ENCODE peak calls at places on chromosomes 2 and 18, in eight cellular contexts. A is cardiac muscle cell, Y is IMR-90, B is kidney, P is neural progenitor cell, L is fibroblast of lung, W is trophoblast cell, T is MM.1S. Q is an unnamed sample. For H3K4me1, the result is how much of the 10 kb centered on the place peaks cover.

GRCh38 chr18:79191956-79192355 is 122.8 kb downstream of the ATP9B start:
- DNase-seq in A (no peak), Y (no peak), B (no peak), P (no peak), L (no peak), W (no peak), T (peak), Q (no peak)

GRCh38 chr2:113925884-113926283 is 36.0 kb downstream of the ACTR3 start:
- DNase-seq in A (no peak), Y (no peak), B (no peak), P (no peak), L (no peak), W (no peak), T (no peak), Q (no peak)

GRCh38 chr2:42770288-42771131 is 6.6 kb upstream of the OXER1 start:
- DNase-seq in A (peak), Y (peak), B (no peak), P (peak), L (peak), W (peak), T (no peak), Q (no peak)

GRCh38 chr2:69620870-69621269 is 22.7 kb downstream of the AAK1 start:
- DNase-seq in A (no peak), Y (no peak), B (no peak), P (no peak), L (no peak), W (no peak), T (no peak), Q (peak)

GRCh38 chr18:36303203-36303844 is 5.8 kb downstream of the FHOD3 start:
- DNase-seq in A (peak), Y (no peak), B (no peak), P (no peak), L (no peak), W (no peak), T (no peak), Q (no peak)

GRCh38 chr2:41024806-41025205 is 572.9 kb upstream of the SLC8A1 start:
- DNase-seq in A (no peak), Y (no peak), B (no peak), P (peak), L (no peak), W (no peak), T (no peak), Q (no peak)

GRCh38 chr2:212733273-212733672 is 194.7 kb upstream of the ERBB4 start:
- DNase-seq in A (no peak), Y (no peak), B (no peak), P (no peak), L (no peak), W (no peak), T (no peak), Q (no peak)

GRCh38 chr2:76415821-76416220 is 705.1 kb upstream of the GCFC2 start:
- DNase-seq in A (no peak), Y (no peak), B (no peak), P (no peak), L (no peak), W (no peak), T (no peak), Q (no peak)

GRCh38 chr2:16717477-16717876 is 51.8 kb upstream of the CYRIA start:
- DNase-seq in A (no peak), Y (no peak), B (no peak), P (no peak), L (no peak), W (no peak), T (no peak), Q (no peak)

GRCh38 chr18:54453996-54454395 is 96.3 kb downstream of the C18orf54 start:
- DNase-seq in A (no peak), Y (no peak), B (no peak), P (no peak), L (no peak), W (no peak), T (no peak), Q (no peak)

GRCh38 chr2:29000481-29000880 is 19.4 kb downstream of the TOGARAM2 start:
- DNase-seq in A (no peak), Y (peak), B (no peak), P (no peak), L (no peak), W (peak), T (no peak), Q (peak)

GRCh38 chr2:206526416-206526815 is 83.1 kb downstream of the ADAM23 start:
- DNase-seq in A (no peak), Y (no peak), B (no peak), P (no peak), L (no peak), W (no peak), T (no peak), Q (no peak)

GRCh38 chr2:46297546-46298271 is 502 bp downstream of the EPAS1 start:
- DNase-seq in A (peak), Y (no peak), B (peak), P (peak), L (no peak), W (peak), T (peak), Q (peak)
- H3K4me1 ChIP-seq in A (under half), Y (under half), B (under half), P (under half), L (under half), W (under half), T (under half), Q (under half)

DNA sequence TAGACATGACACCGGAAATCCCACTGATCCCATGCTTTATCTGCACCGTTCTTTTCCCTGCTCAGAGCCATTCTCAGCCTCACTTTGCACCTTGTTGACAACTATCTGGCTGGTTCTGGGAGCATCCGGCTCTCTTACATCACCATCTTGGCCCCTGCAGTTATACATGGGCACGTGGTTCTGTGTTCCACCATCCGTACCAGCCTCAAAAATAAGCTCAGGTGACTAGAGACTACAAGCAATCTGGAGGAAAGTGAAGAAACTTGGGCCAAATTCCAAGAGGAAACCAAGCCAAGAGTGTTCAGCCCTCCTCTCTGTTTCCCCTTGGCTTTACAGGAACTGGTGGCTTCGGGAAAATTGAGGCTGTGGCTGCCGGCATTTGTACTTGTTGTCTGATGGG is 244.6 kb upstream of the ACVR2A start:
- DNase-seq in A (no peak), Y (no peak), B (no peak), P (no peak), L (no peak), W (no peak), T (no peak), Q (no peak)
- H3K4me1 ChIP-seq in A (under half), Y (under half), B (under half), P (under half), L (under half), W (under half), T (under half), Q (under half)

DNA sequence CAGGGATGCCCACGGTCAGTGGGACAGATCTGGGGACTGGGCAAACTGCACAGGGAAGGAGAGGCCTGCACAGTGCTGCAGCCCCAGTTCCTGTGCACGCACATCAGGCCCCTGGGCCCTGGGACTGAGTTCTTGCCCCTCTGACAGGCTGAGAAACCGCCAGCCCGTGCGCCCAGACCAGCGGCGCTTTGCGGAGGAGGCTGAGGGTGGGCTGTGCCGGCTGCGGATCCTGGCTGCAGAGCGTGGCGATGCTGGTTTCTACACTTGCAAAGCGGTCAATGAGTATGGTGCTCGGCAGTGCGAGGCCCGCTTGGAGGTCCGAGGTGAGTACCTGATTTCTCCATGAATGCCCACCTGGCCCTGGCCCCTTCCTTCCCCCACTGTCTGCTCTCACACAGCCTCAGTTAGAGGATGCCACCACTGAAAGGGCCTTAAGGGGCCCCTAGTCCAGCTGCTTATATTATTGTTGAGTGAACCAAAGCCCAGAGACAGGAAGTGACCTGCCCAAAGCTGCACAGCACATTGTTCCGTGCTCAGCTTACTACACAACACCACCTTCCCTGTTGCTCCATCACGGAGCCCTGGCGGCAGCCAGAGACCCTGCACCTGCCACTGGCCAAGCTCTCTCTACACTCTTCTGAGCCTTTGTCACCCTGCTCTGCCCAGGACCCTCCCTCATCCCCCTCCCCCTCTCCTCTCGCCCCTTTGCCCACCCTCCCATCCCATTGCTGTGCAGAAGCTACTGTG is 29.8 kb downstream of the SPEG start:
- DNase-seq in A (no peak), Y (no peak), B (peak), P (no peak), L (no peak), W (peak), T (no peak), Q (no peak)
- H3K4me1 ChIP-seq in A (under half), Y (under half), B (under half), P (under half), L (under half), W (under half), T (under half), Q (under half)

DNA sequence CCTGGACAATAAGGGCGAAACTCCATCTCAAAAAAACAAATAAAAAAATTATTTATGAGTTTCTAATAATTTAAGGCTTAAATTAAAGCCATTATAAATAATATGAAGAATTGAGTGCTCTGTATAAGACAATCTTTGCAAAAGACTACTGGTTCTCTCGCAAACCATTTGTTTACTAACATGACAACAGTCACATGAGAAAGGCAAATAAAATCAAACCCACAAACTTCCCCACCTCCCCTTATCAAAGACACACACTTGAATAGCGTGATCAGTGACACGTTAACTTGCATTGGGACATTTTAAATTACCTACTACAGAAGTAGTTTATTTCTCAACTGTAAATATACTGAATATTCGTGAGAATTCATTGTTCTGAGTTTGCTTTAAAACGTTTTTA is 21.1 kb downstream of the RAB1A start:
- DNase-seq in A (no peak), Y (no peak), B (no peak), P (no peak), L (no peak), W (no peak), T (no peak), Q (no peak)
- H3K4me1 ChIP-seq in A (under half), Y (under half), B (under half), P (under half), L (under half), W (under half), T (under half), Q (under half)

DNA sequence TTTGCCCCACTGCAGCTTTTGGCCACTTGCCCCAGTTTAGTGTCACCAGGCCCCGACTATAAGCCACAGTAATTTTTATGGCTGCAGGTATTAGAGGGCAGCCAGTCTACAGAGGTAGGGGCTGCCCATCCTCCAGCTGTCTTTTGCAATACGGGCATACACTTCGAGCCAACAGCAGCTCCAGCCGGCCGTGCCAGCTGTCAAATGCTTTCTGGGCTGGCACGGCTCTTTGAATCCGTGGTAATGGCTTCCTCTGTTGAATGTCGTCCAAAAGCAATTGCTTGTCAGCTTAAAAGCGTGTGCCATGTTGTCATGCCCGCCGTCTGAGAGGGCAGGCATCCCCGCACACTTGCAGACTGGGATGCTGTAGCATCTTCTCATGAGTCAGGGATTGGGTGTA is 41.3 kb downstream of the BCL2L11 start:
- DNase-seq in A (no peak), Y (no peak), B (no peak), P (no peak), L (no peak), W (no peak), T (no peak), Q (no peak)
- H3K4me1 ChIP-seq in A (under half), Y (under half), B (under half), P (under half), L (under half), W (under half), T (under half), Q (under half)

GRCh38 chr2:33316314-33316713 is 160.1 kb upstream of the RASGRP3 start:
- DNase-seq in A (no peak), Y (no peak), B (no peak), P (no peak), L (no peak), W (no peak), T (no peak), Q (no peak)

GRCh38 chr2:33320573-33320972 is 155.9 kb upstream of the RASGRP3 start:
- DNase-seq in A (no peak), Y (no peak), B (no peak), P (no peak), L (no peak), W (no peak), T (no peak), Q (no peak)

GRCh38 chr2:33318456-33318855 is 158.0 kb upstream of the RASGRP3 start:
- DNase-seq in A (no peak), Y (no peak), B (no peak), P (no peak), L (no peak), W (no peak), T (no peak), Q (no peak)

GRCh38 chr2:33314541-33314940 is 161.9 kb upstream of the RASGRP3 start:
- DNase-seq in A (no peak), Y (no peak), B (no peak), P (no peak), L (no peak), W (no peak), T (no peak), Q (no peak)

DNA sequence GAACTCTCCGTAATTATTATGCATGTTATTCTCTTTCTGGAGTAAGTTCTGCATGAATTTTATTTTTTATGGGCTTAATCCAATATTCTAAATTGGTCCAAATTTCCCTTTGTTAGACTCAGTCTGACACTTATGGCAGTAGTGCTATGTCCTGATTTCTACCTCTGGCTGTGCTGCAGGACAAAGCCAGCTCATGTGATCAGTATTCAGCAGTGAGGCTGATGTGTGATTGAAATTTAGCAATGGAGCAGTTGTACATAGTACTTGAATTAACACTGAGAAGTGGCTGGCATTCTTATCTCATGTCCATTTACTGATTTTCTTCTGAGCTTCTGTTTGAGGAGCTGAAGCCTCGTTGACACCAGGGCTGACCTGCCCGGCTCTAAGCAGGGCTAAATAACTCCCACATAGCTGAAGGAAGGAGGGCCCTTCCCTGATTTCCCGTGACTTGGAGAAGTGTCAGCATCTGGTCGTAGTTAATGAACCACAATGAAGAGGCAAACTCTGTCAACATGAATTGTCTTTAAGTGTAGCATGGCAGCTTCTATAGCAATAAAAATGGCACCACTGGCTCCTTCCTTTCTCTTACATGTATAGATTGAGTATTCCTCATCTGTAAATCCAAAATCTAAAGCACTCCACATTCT is 159.0 kb upstream of the RASGRP3 start:
- DNase-seq in A (peak), Y (no peak), B (no peak), P (no peak), L (no peak), W (no peak), T (no peak), Q (no peak)
- H3K4me1 ChIP-seq in A (under half), Y (under half), B (under half), P (under half), L (under half), W (under half), T (under half), Q (under half)

DNA sequence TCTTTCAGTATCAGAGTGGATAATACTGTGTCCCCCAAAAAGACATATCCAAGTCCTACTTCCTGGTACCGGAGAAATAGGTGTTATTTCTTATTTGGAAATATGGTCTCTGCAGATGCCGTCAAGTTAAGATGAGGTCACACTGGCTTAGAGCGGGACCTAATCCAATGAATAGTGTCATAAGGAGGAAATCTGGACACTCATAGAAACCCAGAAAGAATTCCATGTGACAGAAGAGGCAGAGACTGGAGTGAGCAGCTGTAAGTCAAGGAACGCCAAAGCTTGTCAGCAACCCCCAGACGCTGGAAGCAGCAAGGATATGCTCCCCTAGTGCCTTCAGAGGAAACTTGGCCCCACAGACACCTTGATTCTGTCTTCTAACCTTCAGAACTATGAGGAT is 69.8 kb downstream of the CCBE1 start:
- DNase-seq in A (no peak), Y (no peak), B (no peak), P (no peak), L (no peak), W (no peak), T (no peak), Q (no peak)
- H3K4me1 ChIP-seq in A (under half), Y (under half), B (under half), P (under half), L (under half), W (under half), T (under half), Q (under half)

Q was measured in CD4-positive, CD25-positive, alpha-beta regulatory T cell.